ENCODE peak calls at places on chromosome 4, in eight cellular contexts. V is GM23248, X is mesenchymal stem cell, H is GM12878, Z is astrocyte, N is K562, L is endodermal cell, W is kidney. U is an unnamed sample.

GRCh38 chr4:95548738-95549245 is at the start of gene UNC5C:
- DNase-seq in V (peak; percentile 16), X (peak; percentile 98), H (no peak), Z (peak; percentile 76), N (no peak), L (peak; percentile 88), W (peak; percentile 92), U (peak; percentile 84)

GRCh38 chr4:62457356-62457755 is 1257.2 kb downstream of the ADGRL3 start:
- DNase-seq in V (no peak), X (no peak), H (no peak), Z (peak; percentile 0), N (no peak), L (no peak), W (no peak), U (peak; percentile 2)

GRCh38 chr4:18882468-18882867 is 860.9 kb upstream of the LCORL start:
- DNase-seq in V (peak; percentile 53), X (peak; percentile 58), H (no peak), Z (peak; percentile 91), N (no peak), L (no peak), W (no peak), U (peak; percentile 54)

GRCh38 chr4:115851918-115852766 is 738.7 kb upstream of the NDST4 start:
- DNase-seq in V (peak; percentile 56), X (peak; percentile 64), H (peak; percentile 19), Z (peak; percentile 8), N (peak; percentile 8), L (peak; percentile 88), W (no peak), U (no peak)

GRCh38 chr4:39699676-39700409 is 1.9 kb downstream of the UBE2K start:
- DNase-seq in V (peak; percentile 58), X (peak; percentile 44), H (no peak), Z (peak; percentile 25), N (no peak), L (no peak), W (no peak), U (peak; percentile 53)

GRCh38 chr4:102505708-102506107 is 4.5 kb downstream of the NFKB1 start:
- DNase-seq in V (no peak), X (no peak), H (no peak), Z (no peak), N (no peak), L (no peak), W (no peak), U (no peak)

GRCh38 chr4:97998203-97998602 is 145.1 kb downstream of the STPG2 start:
- DNase-seq in V (no peak), X (no peak), H (no peak), Z (no peak), N (no peak), L (no peak), W (no peak), U (no peak)

GRCh38 chr4:4866833-4867744 is 7.6 kb downstream of the MSX1 start:
- DNase-seq in V (no peak), X (peak; percentile 21), H (no peak), Z (no peak), N (peak; percentile 45), L (peak; percentile 92), W (peak; percentile 61), U (no peak)

GRCh38 chr4:22842360-22842759 is 149.6 kb downstream of the GBA3 start:
- DNase-seq in V (no peak), X (no peak), H (no peak), Z (no peak), N (no peak), L (no peak), W (no peak), U (no peak)

GRCh38 chr4:61246003-61246402 is 45.9 kb downstream of the ADGRL3 start:
- DNase-seq in V (no peak), X (no peak), H (no peak), Z (no peak), N (no peak), L (no peak), W (no peak), U (peak; percentile 63)

GRCh38 chr4:153465583-153465921 is 608 bp upstream of the TMEM131L start:
- DNase-seq in V (peak; percentile 75), X (peak; percentile 62), H (no peak), Z (no peak), N (peak; percentile 56), L (no peak), W (peak; percentile 83), U (peak; percentile 74)

GRCh38 chr4:30208731-30209435 is 511.3 kb upstream of the PCDH7 start:
- DNase-seq in V (no peak), X (peak; percentile 47), H (no peak), Z (peak; percentile 27), N (no peak), L (no peak), W (no peak), U (peak; percentile 64)

GRCh38 chr4:181674315-181674714 is 568.9 kb upstream of the TENM3 start:
- DNase-seq in V (peak; percentile 43), X (no peak), H (no peak), Z (peak; percentile 78), N (no peak), L (no peak), W (no peak), U (peak; percentile 83)

GRCh38 chr4:173821851-173822250 is 291.8 kb upstream of the HAND2 start:
- DNase-seq in V (peak; percentile 40), X (no peak), H (no peak), Z (no peak), N (no peak), L (no peak), W (no peak), U (no peak)

GRCh38 chr4:185626798-185627197 is 91.5 kb upstream of the PDLIM3 start:
- DNase-seq in V (no peak), X (no peak), H (no peak), Z (no peak), N (no peak), L (no peak), W (no peak), U (no peak)

GRCh38 chr4:165767671-165768070 is 105.4 kb upstream of the TLL1 start:
- DNase-seq in V (no peak), X (no peak), H (no peak), Z (no peak), N (no peak), L (no peak), W (no peak), U (no peak)

GRCh38 chr4:15507679-15508078 is 38.0 kb downstream of the CC2D2A start:
- DNase-seq in V (no peak), X (no peak), H (no peak), Z (no peak), N (no peak), L (no peak), W (no peak), U (no peak)

GRCh38 chr4:20462426-20463175 is 210.9 kb downstream of the SLIT2 start:
- DNase-seq in V (peak; percentile 49), X (no peak), H (no peak), Z (peak; percentile 43), N (no peak), L (no peak), W (no peak), U (peak; percentile 47)

GRCh38 chr4:110196871-110197420 is 1.5 kb downstream of the ELOVL6 start:
- DNase-seq in V (peak; percentile 70), X (no peak), H (no peak), Z (peak; percentile 22), N (peak; percentile 61), L (no peak), W (no peak), U (no peak)

GRCh38 chr4:114658179-114658578 is 59.6 kb downstream of the UGT8 start:
- DNase-seq in V (no peak), X (no peak), H (no peak), Z (no peak), N (no peak), L (no peak), W (no peak), U (no peak)

GRCh38 chr4:114654607-114655006 is 56.0 kb downstream of the UGT8 start:
- DNase-seq in V (no peak), X (no peak), H (no peak), Z (no peak), N (no peak), L (no peak), W (no peak), U (no peak)

GRCh38 chr4:114653675-114654074 is 55.1 kb downstream of the UGT8 start:
- DNase-seq in V (no peak), X (no peak), H (no peak), Z (no peak), N (no peak), L (no peak), W (no peak), U (no peak)

GRCh38 chr4:114658776-114659175 is 60.2 kb downstream of the UGT8 start:
- DNase-seq in V (no peak), X (no peak), H (no peak), Z (no peak), N (no peak), L (no peak), W (no peak), U (no peak)

DNA sequence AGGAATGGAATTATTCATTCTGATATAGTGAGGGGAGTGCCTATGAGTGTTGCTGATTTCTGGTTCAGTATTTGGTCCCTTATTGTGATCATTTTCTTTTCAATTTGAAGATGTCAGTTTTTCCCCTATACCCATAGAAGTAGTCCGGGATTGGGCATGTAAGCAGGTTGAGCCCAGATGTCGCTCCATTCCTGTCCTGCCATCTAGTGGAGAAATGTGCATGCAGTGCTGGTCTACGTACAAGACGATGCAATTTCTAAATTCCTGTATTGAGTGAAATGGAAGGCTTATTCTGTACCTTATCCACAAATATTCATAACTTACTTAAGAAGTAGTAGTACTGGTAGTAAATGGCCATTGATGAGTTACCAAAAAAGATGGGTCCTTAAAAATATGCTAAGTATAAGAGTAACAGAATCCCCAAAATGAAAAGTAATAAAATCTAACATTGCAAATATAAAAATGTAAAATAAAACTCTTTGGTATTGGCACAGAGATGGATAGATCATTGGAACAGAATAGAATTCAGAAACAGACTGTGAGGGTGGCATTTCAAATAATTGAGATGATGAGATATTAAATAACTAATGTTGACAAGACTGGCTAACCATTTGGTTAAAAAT is 60.9 kb downstream of the UGT8 start:
- DNase-seq in V (peak; percentile 75), X (peak; percentile 60), H (peak; percentile 32), Z (peak; percentile 51), N (peak; percentile 27), L (peak; percentile 84), W (no peak), U (peak; percentile 64)
- H3K9me3 ChIP-seq in V (no peaks in the 10 kb centered on the region), X (no peaks in the 10 kb centered on the region), H (no peaks in the 10 kb centered on the region), Z (no peaks in the 10 kb centered on the region), N (no peaks in the 10 kb centered on the region), L (no peaks in the 10 kb centered on the region), W (no peaks in the 10 kb centered on the region), U (no peaks in the 10 kb centered on the region)

GRCh38 chr4:105632599-105632998 is 75.9 kb downstream of the INTS12 start:
- DNase-seq in V (no peak), X (no peak), H (no peak), Z (no peak), N (no peak), L (peak; percentile 51), W (no peak), U (no peak)
- H3K9ac ChIP-seq in V (no peak overlapping the region), X (no peak overlapping the region), H (no peak overlapping the region), Z (no peak overlapping the region), N (no peak overlapping the region), L (no peak overlapping the region), W (no peak overlapping the region), U (no peak overlapping the region)

GRCh38 chr4:26787461-26788340 is 72.9 kb upstream of the STIM2 start:
- DNase-seq in V (peak; percentile 70), X (peak; percentile 35), H (no peak), Z (peak; percentile 79), N (peak; percentile 41), L (peak; percentile 90), W (no peak), U (peak; percentile 85)
- H3K9me3 ChIP-seq in V (no peaks in the 10 kb centered on the region), X (no peaks in the 10 kb centered on the region), H (no peaks in the 10 kb centered on the region), Z (no peaks in the 10 kb centered on the region), N (no peaks in the 10 kb centered on the region), L (peaks cover 5% of the 10 kb centered on the region), W (no peaks in the 10 kb centered on the region), U (no peaks in the 10 kb centered on the region)

GRCh38 chr4:81135501-81135900 is 79.5 kb downstream of the PRKG2 start:
- DNase-seq in V (peak; percentile 66), X (no peak), H (no peak), Z (peak; percentile 4), N (no peak), L (no peak), W (no peak), U (no peak)
- H3K9ac ChIP-seq in V (peak overlapping the region; percentile 57), X (peak overlapping the region; percentile 87), H (no peak overlapping the region), Z (no peak overlapping the region), N (no peak overlapping the region), L (no peak overlapping the region), W (no peak overlapping the region), U (no peak overlapping the region)